ENCODE peak calls at places on chromosome 19, in five cellular contexts. N, T, U, Q and L are unnamed samples.

GRCh38 chr19:19562665-19563347 is 24.7 kb downstream of the CILP2 start:
- DNase-seq in N (no peak), T (no peak), U (no peak), Q (no peak), L (peak; percentile 42)

GRCh38 chr19:35363001-35363590 is 4.8 kb downstream of the FFAR3 start:
- DNase-seq in N (no peak), T (no peak), U (no peak), Q (no peak), L (peak; percentile 38)

GRCh38 chr19:17246681-17247425 is 1.1 kb upstream of the NR2F6 start:
- DNase-seq in N (peak; percentile 69), T (peak; percentile 21), U (no peak), Q (no peak), L (no peak)

GRCh38 chr19:16872728-16873127 is 16.1 kb upstream of the F2RL3 start:
- DNase-seq in N (no peak), T (no peak), U (no peak), Q (no peak), L (no peak)

GRCh38 chr19:19338082-19338481 is 17.5 kb downstream of the MAU2 start:
- DNase-seq in N (no peak), T (peak; percentile 78), U (no peak), Q (peak; percentile 33), L (no peak)

GRCh38 chr19:15551183-15552004 is 43.1 kb downstream of the CYP4F22 start:
- DNase-seq in N (peak; percentile 24), T (no peak), U (peak; percentile 66), Q (peak; percentile 12), L (no peak)

GRCh38 chr19:38434549-38435051 is 1.1 kb downstream of the RYR1 start:
- DNase-seq in N (peak; percentile 16), T (no peak), U (no peak), Q (no peak), L (no peak)

GRCh38 chr19:5826531-5827341 is 12.8 kb downstream of the FUT6 start:
- DNase-seq in N (peak; percentile 88), T (no peak), U (peak; percentile 42), Q (peak; percentile 47), L (no peak)

GRCh38 chr19:30116530-30116929 is 174.5 kb downstream of the URI1 start:
- DNase-seq in N (no peak), T (no peak), U (no peak), Q (no peak), L (no peak)

GRCh38 chr19:50626011-50626410 is 13.7 kb downstream of the SYT3 start:
- DNase-seq in N (no peak), T (no peak), U (no peak), Q (no peak), L (no peak)

GRCh38 chr19:46717034-46717715 is at the start of gene PRKD2:
- DNase-seq in N (peak; percentile 94), T (peak; percentile 72), U (peak; percentile 92), Q (peak; percentile 87), L (peak; percentile 90)

GRCh38 chr19:23817519-23817918 is 58.8 kb upstream of the ZNF681 start:
- DNase-seq in N (peak; percentile 28), T (peak; percentile 14), U (peak; percentile 14), Q (no peak), L (no peak)

GRCh38 chr19:2122251-2122650 is 25.5 kb downstream of the IZUMO4 start:
- DNase-seq in N (no peak), T (no peak), U (no peak), Q (no peak), L (no peak)

GRCh38 chr19:12891553-12892021 is 627 bp downstream of the GCDH start:
- DNase-seq in N (no peak), T (no peak), U (peak; percentile 40), Q (no peak), L (no peak)

GRCh38 chr19:21158523-21159135 is 16.8 kb downstream of the ZNF431 start:
- DNase-seq in N (no peak), T (peak; percentile 57), U (no peak), Q (peak; percentile 65), L (no peak)

GRCh38 chr19:18155095-18156087 is 2.4 kb downstream of the PIK3R2 start:
- DNase-seq in N (peak; percentile 59), T (no peak), U (no peak), Q (no peak), L (no peak)

GRCh38 chr19:50827476-50827875 is 3.9 kb upstream of the KLK1 start:
- DNase-seq in N (no peak), T (no peak), U (no peak), Q (no peak), L (no peak)

GRCh38 chr19:23095406-23095805 is 21.4 kb upstream of the ZNF730 start:
- DNase-seq in N (no peak), T (no peak), U (no peak), Q (no peak), L (no peak)

GRCh38 chr19:33426621-33427475 is 53.3 kb downstream of the CEBPG start:
- DNase-seq in N (no peak), T (no peak), U (no peak), Q (no peak), L (peak; percentile 11)

GRCh38 chr19:41910240-41910991 is 17.8 kb downstream of the ERFL start:
- DNase-seq in N (no peak), T (no peak), U (no peak), Q (no peak), L (no peak)

GRCh38 chr19:7628589-7629311 is 595 bp downstream of the XAB2 start:
- DNase-seq in N (no peak), T (no peak), U (no peak), Q (no peak), L (no peak)

GRCh38 chr19:14478113-14478545 is 3.0 kb upstream of the PTGER1 start:
- DNase-seq in N (no peak), T (no peak), U (no peak), Q (no peak), L (no peak)